ENCODE peak calls at places on chromosomes 4 and X, in six cellular contexts. M is NCI-H1092 treated with DMSO at 0.1 percent for 48 hours, V is endothelial cell, F is astrocyte of the spinal cord, H is Right ventricle myocardium superior, J is left cardiac atrium. K is an unnamed sample.
A peak's percentile ranks its signal among the peaks of the same experiment; 100 is the strongest.

GRCh38 chr4:164446516-164446915 is 307.4 kb upstream of the SMIM31 start:
- DNase-seq in M (no peak), V (no peak), F (peak; percentile 77), H (no peak), J (no peak), K (peak; percentile 51)

GRCh38 chrX:8033175-8033574 is 106.0 kb upstream of the PNPLA4 start:
- DNase-seq in M (no peak), V (no peak), F (no peak), H (no peak), J (no peak), K (no peak)

GRCh38 chrX:77785400-77785745 is 643 bp downstream of the ATRX start:
- DNase-seq in M (peak; percentile 46), V (no peak), F (peak; percentile 18), H (no peak), J (no peak), K (no peak)

GRCh38 chrX:119477812-119478232 is 9.6 kb downstream of the SLC25A5 start:
- DNase-seq in M (no peak), V (no peak), F (peak; percentile 63), H (no peak), J (no peak), K (peak; percentile 74)

GRCh38 chrX:3320471-3321046 is 25.9 kb downstream of the MXRA5 start:
- DNase-seq in M (no peak), V (no peak), F (no peak), H (no peak), J (no peak), K (no peak)

GRCh38 chr4:57426779-57427395 is 316.7 kb upstream of the IGFBP7 start:
- DNase-seq in M (peak; percentile 66), V (peak; percentile 78), F (peak; percentile 82), H (peak; percentile 75), J (peak; percentile 76), K (peak; percentile 59)

GRCh38 chr4:73998040-73999011 is at the start of gene CXCL5:
- DNase-seq in M (no peak), V (peak; percentile 48), F (peak; percentile 57), H (peak; percentile 43), J (peak; percentile 48), K (no peak)

GRCh38 chr4:174036111-174036510 is 247.4 kb downstream of the FBXO8 start:
- DNase-seq in M (peak; percentile 75), V (no peak), F (no peak), H (no peak), J (no peak), K (peak; percentile 39)

GRCh38 chr4:18014269-18014668 is 7.3 kb downstream of the LCORL start:
- DNase-seq in M (no peak), V (no peak), F (no peak), H (no peak), J (no peak), K (no peak)

GRCh38 chr4:128306992-128307581 is 19.5 kb upstream of the PGRMC2 start:
- DNase-seq in M (no peak), V (no peak), F (no peak), H (no peak), J (no peak), K (no peak)

GRCh38 chr4:111362891-111363290 is 740.0 kb upstream of the PITX2 start:
- DNase-seq in M (no peak), V (no peak), F (peak; percentile 56), H (peak; percentile 29), J (peak; percentile 24), K (no peak)

GRCh38 chr4:25290490-25291067 is 22.0 kb upstream of the ZCCHC4 start:
- DNase-seq in M (no peak), V (no peak), F (no peak), H (no peak), J (no peak), K (peak; percentile 12)

GRCh38 chrX:111561851-111562250 is 50.4 kb downstream of the SERTM2 start:
- DNase-seq in M (no peak), V (no peak), F (no peak), H (no peak), J (no peak), K (no peak)

GRCh38 chr4:170414961-170415360 is 325.2 kb upstream of the AADAT start:
- DNase-seq in M (no peak), V (no peak), F (no peak), H (no peak), J (no peak), K (no peak)

GRCh38 chrX:118978451-118978850 is 4.0 kb downstream of the LONRF3 start:
- DNase-seq in M (no peak), V (no peak), F (no peak), H (no peak), J (no peak), K (no peak)

GRCh38 chr4:113106076-113106475 is 56.6 kb downstream of the ANK2 start:
- DNase-seq in M (peak; percentile 13), V (no peak), F (peak; percentile 62), H (no peak), J (no peak), K (no peak)

GRCh38 chr4:158161561-158162354 is 11.1 kb downstream of the GASK1B start:
- DNase-seq in M (no peak), V (no peak), F (peak; percentile 85), H (no peak), J (peak; percentile 58), K (peak; percentile 87)

GRCh38 chr4:24235609-24236008 is 345.8 kb upstream of the PPARGC1A start:
- DNase-seq in M (no peak), V (no peak), F (no peak), H (no peak), J (no peak), K (no peak)

GRCh38 chr4:7539659-7540058 is 104.9 kb upstream of the PSAPL1 start:
- DNase-seq in M (no peak), V (no peak), F (no peak), H (no peak), J (no peak), K (peak; percentile 71)

GRCh38 chr4:6527259-6527658 is 47.7 kb upstream of the MAN2B2 start:
- DNase-seq in M (no peak), V (no peak), F (no peak), H (no peak), J (no peak), K (peak; percentile 41)

GRCh38 chrX:11059923-11060322 is 51.2 kb upstream of the HCCS start:
- DNase-seq in M (no peak), V (no peak), F (no peak), H (no peak), J (no peak), K (peak; percentile 13)

GRCh38 chr4:59024257-59024656 is 1914.1 kb upstream of the IGFBP7 start:
- DNase-seq in M (no peak), V (no peak), F (no peak), H (no peak), J (no peak), K (no peak)

GRCh38 chr4:10160280-10160856 is 43.8 kb upstream of the WDR1 start:
- DNase-seq in M (no peak), V (peak; percentile 22), F (no peak), H (no peak), J (no peak), K (no peak)

GRCh38 chr4:15729910-15730533 is 27.2 kb downstream of the BST1 start:
- DNase-seq in M (peak; percentile 47), V (no peak), F (peak; percentile 51), H (no peak), J (no peak), K (no peak)

GRCh38 chr4:118753685-118754084 is 68.5 kb downstream of the METTL14 start:
- DNase-seq in M (no peak), V (no peak), F (no peak), H (no peak), J (no peak), K (no peak)

GRCh38 chrX:47209508-47210238 is 8.8 kb upstream of the CDK16 start:
- DNase-seq in M (no peak), V (no peak), F (no peak), H (peak; percentile 42), J (peak; percentile 38), K (no peak)

GRCh38 chr4:182807346-182807745 is 109.8 kb downstream of the DCTD start:
- DNase-seq in M (peak; percentile 48), V (no peak), F (no peak), H (no peak), J (no peak), K (no peak)

GRCh38 chr4:156190606-156191005 is 236.9 kb upstream of the CTSO start:
- DNase-seq in M (no peak), V (no peak), F (peak; percentile 61), H (no peak), J (no peak), K (peak; percentile 10)

GRCh38 chr4:39569209-39569608 is 42.0 kb upstream of the UGDH start:
- DNase-seq in M (no peak), V (no peak), F (no peak), H (no peak), J (no peak), K (no peak)